ENCODE peak calls at places on chromosomes 4 and X, in five cellular contexts. One of them, this sample, is unnamed.

GRCh38 chrX:68249401-68249831 is 183.9 kb downstream of the OPHN1 start:
- DNase-seq in lower leg skin: peak; percentile 46
- DNase-seq in astrocyte: no peak
- DNase-seq in endothelial cell: no peak
- DNase-seq in brain microvascular endothelial cell: no peak
- DNase-seq in this sample: no peak

GRCh38 chr4:55255171-55255570 is 90.9 kb upstream of the SRD5A3 start:
- DNase-seq in lower leg skin: no peak
- DNase-seq in astrocyte: peak; percentile 53
- DNase-seq in endothelial cell: no peak
- DNase-seq in brain microvascular endothelial cell: peak; percentile 86
- DNase-seq in this sample: peak; percentile 62

GRCh38 chrX:46941341-46941740 is 29.1 kb downstream of the JADE3 start:
- DNase-seq in lower leg skin: no peak
- DNase-seq in astrocyte: peak; percentile 72
- DNase-seq in endothelial cell: no peak
- DNase-seq in brain microvascular endothelial cell: no peak
- DNase-seq in this sample: peak; percentile 1

GRCh38 chrX:23493941-23494374 is 159.3 kb downstream of the PTCHD1 start:
- DNase-seq in lower leg skin: no peak
- DNase-seq in astrocyte: peak; percentile 59
- DNase-seq in endothelial cell: no peak
- DNase-seq in brain microvascular endothelial cell: peak; percentile 25
- DNase-seq in this sample: no peak

GRCh38 chr4:184587746-184588145 is 61.5 kb downstream of the CASP3 start:
- DNase-seq in lower leg skin: no peak
- DNase-seq in astrocyte: no peak
- DNase-seq in endothelial cell: no peak
- DNase-seq in brain microvascular endothelial cell: no peak
- DNase-seq in this sample: no peak

GRCh38 chr4:990746-991367 is 2.3 kb downstream of the SLC26A1 start:
- DNase-seq in lower leg skin: no peak
- DNase-seq in astrocyte: no peak
- DNase-seq in endothelial cell: no peak
- DNase-seq in brain microvascular endothelial cell: no peak
- DNase-seq in this sample: no peak

GRCh38 chr4:148145475-148145874 is 296.7 kb downstream of the NR3C2 start:
- DNase-seq in lower leg skin: no peak
- DNase-seq in astrocyte: no peak
- DNase-seq in endothelial cell: no peak
- DNase-seq in brain microvascular endothelial cell: no peak
- DNase-seq in this sample: no peak

GRCh38 chr4:34181311-34181808 is 2063.0 kb downstream of the ARAP2 start:
- DNase-seq in lower leg skin: no peak
- DNase-seq in astrocyte: peak; percentile 90
- DNase-seq in endothelial cell: no peak
- DNase-seq in brain microvascular endothelial cell: peak; percentile 32
- DNase-seq in this sample: peak; percentile 93

GRCh38 chr4:10524196-10524833 is 67.1 kb upstream of the ZNF518B start:
- DNase-seq in lower leg skin: peak; percentile 33
- DNase-seq in astrocyte: no peak
- DNase-seq in endothelial cell: no peak
- DNase-seq in brain microvascular endothelial cell: no peak
- DNase-seq in this sample: no peak

GRCh38 chrX:22237479-22237878 is 35.2 kb upstream of the CBLL2 start:
- DNase-seq in lower leg skin: no peak
- DNase-seq in astrocyte: no peak
- DNase-seq in endothelial cell: no peak
- DNase-seq in brain microvascular endothelial cell: no peak
- DNase-seq in this sample: no peak

GRCh38 chrX:72540318-72540717 is 32.3 kb downstream of the HDAC8 start:
- DNase-seq in lower leg skin: no peak
- DNase-seq in astrocyte: peak; percentile 10
- DNase-seq in endothelial cell: no peak
- DNase-seq in brain microvascular endothelial cell: no peak
- DNase-seq in this sample: peak; percentile 0

GRCh38 chr4:25608644-25609043 is 47.0 kb upstream of the SLC34A2 start:
- DNase-seq in lower leg skin: no peak
- DNase-seq in astrocyte: no peak
- DNase-seq in endothelial cell: no peak
- DNase-seq in brain microvascular endothelial cell: no peak
- DNase-seq in this sample: no peak

GRCh38 chrX:31480696-31481095 is 408.9 kb upstream of the FTHL17 start:
- DNase-seq in lower leg skin: no peak
- DNase-seq in astrocyte: no peak
- DNase-seq in endothelial cell: no peak
- DNase-seq in brain microvascular endothelial cell: no peak
- DNase-seq in this sample: no peak

GRCh38 chr4:26992657-26993361 is 132.2 kb downstream of the STIM2 start:
- DNase-seq in lower leg skin: no peak
- DNase-seq in astrocyte: peak; percentile 94
- DNase-seq in endothelial cell: no peak
- DNase-seq in brain microvascular endothelial cell: peak; percentile 78
- DNase-seq in this sample: no peak

GRCh38 chr4:171342646-171343045 is 470.6 kb upstream of the GALNTL6 start:
- DNase-seq in lower leg skin: no peak
- DNase-seq in astrocyte: no peak
- DNase-seq in endothelial cell: no peak
- DNase-seq in brain microvascular endothelial cell: no peak
- DNase-seq in this sample: no peak

GRCh38 chr4:125389713-125390112 is 75.0 kb downstream of the FAT4 start:
- DNase-seq in lower leg skin: no peak
- DNase-seq in astrocyte: peak; percentile 98
- DNase-seq in endothelial cell: no peak
- DNase-seq in brain microvascular endothelial cell: peak; percentile 83
- DNase-seq in this sample: peak; percentile 96

GRCh38 chr4:75849459-75849858 is 52.8 kb downstream of the PPEF2 start:
- DNase-seq in lower leg skin: no peak
- DNase-seq in astrocyte: no peak
- DNase-seq in endothelial cell: peak; percentile 50
- DNase-seq in brain microvascular endothelial cell: no peak
- DNase-seq in this sample: no peak

GRCh38 chr4:187294861-187295260 is 571.2 kb upstream of the FAT1 start:
- DNase-seq in lower leg skin: no peak
- DNase-seq in astrocyte: no peak
- DNase-seq in endothelial cell: no peak
- DNase-seq in brain microvascular endothelial cell: no peak
- DNase-seq in this sample: peak; percentile 11

GRCh38 chr4:69750346-69750745 is 10.1 kb downstream of the SULT1B1 start:
- DNase-seq in lower leg skin: no peak
- DNase-seq in astrocyte: peak; percentile 9
- DNase-seq in endothelial cell: no peak
- DNase-seq in brain microvascular endothelial cell: no peak
- DNase-seq in this sample: no peak

GRCh38 chrX:39907964-39908616 is 189.7 kb downstream of the BCOR start:
- DNase-seq in lower leg skin: peak; percentile 17
- DNase-seq in astrocyte: peak; percentile 93
- DNase-seq in endothelial cell: no peak
- DNase-seq in brain microvascular endothelial cell: peak; percentile 90
- DNase-seq in this sample: peak; percentile 94

GRCh38 chrX:20252392-20253231 is 14.1 kb downstream of the RPS6KA3 start:
- DNase-seq in lower leg skin: peak; percentile 22
- DNase-seq in astrocyte: peak; percentile 19
- DNase-seq in endothelial cell: peak; percentile 61
- DNase-seq in brain microvascular endothelial cell: peak; percentile 45
- DNase-seq in this sample: no peak

GRCh38 chr4:72529144-72529822 is 39.7 kb downstream of the ADAMTS3 start:
- DNase-seq in lower leg skin: no peak
- DNase-seq in astrocyte: no peak
- DNase-seq in endothelial cell: no peak
- DNase-seq in brain microvascular endothelial cell: no peak
- DNase-seq in this sample: no peak

GRCh38 chr4:113810906-113811305 is 49.4 kb upstream of the CAMK2D start:
- DNase-seq in lower leg skin: no peak
- DNase-seq in astrocyte: peak; percentile 82
- DNase-seq in endothelial cell: no peak
- DNase-seq in brain microvascular endothelial cell: peak; percentile 6
- DNase-seq in this sample: peak; percentile 30

GRCh38 chr4:2356123-2357069 is 62.0 kb downstream of the ZFYVE28 start:
- DNase-seq in lower leg skin: no peak
- DNase-seq in astrocyte: no peak
- DNase-seq in endothelial cell: no peak
- DNase-seq in brain microvascular endothelial cell: no peak
- DNase-seq in this sample: no peak

GRCh38 chrX:144335402-144335801 is 451.5 kb downstream of the UBE2NL start:
- DNase-seq in lower leg skin: no peak
- DNase-seq in astrocyte: no peak
- DNase-seq in endothelial cell: no peak
- DNase-seq in brain microvascular endothelial cell: no peak
- DNase-seq in this sample: no peak

GRCh38 chr4:142402925-142403324 is 443.2 kb downstream of the INPP4B start:
- DNase-seq in lower leg skin: no peak
- DNase-seq in astrocyte: peak; percentile 39
- DNase-seq in endothelial cell: no peak
- DNase-seq in brain microvascular endothelial cell: peak; percentile 26
- DNase-seq in this sample: peak; percentile 30

GRCh38 chr4:121129606-121130346 is 34.3 kb downstream of the TNIP3 start:
- DNase-seq in lower leg skin: no peak
- DNase-seq in astrocyte: no peak
- DNase-seq in endothelial cell: no peak
- DNase-seq in brain microvascular endothelial cell: no peak
- DNase-seq in this sample: no peak

GRCh38 chr4:111641813-111642579 is 503.3 kb upstream of the FAM241A start:
- DNase-seq in lower leg skin: peak; percentile 75
- DNase-seq in astrocyte: peak; percentile 73
- DNase-seq in endothelial cell: peak; percentile 69
- DNase-seq in brain microvascular endothelial cell: peak; percentile 83
- DNase-seq in this sample: peak; percentile 82

GRCh38 chr4:182872886-182873285 is 44.3 kb downstream of the DCTD start:
- DNase-seq in lower leg skin: no peak
- DNase-seq in astrocyte: no peak
- DNase-seq in endothelial cell: no peak
- DNase-seq in brain microvascular endothelial cell: no peak
- DNase-seq in this sample: no peak

GRCh38 chr4:24164054-24164453 is 274.2 kb upstream of the PPARGC1A start:
- DNase-seq in lower leg skin: no peak
- DNase-seq in astrocyte: peak; percentile 18
- DNase-seq in endothelial cell: no peak
- DNase-seq in brain microvascular endothelial cell: peak; percentile 1
- DNase-seq in this sample: no peak

GRCh38 chr4:8427761-8428287 is 12.7 kb downstream of the ACOX3 start:
- DNase-seq in lower leg skin: peak; percentile 44
- DNase-seq in astrocyte: peak; percentile 51
- DNase-seq in endothelial cell: no peak
- DNase-seq in brain microvascular endothelial cell: peak; percentile 43
- DNase-seq in this sample: no peak

GRCh38 chr4:8433181-8433580 is 7.3 kb downstream of the ACOX3 start:
- DNase-seq in lower leg skin: no peak
- DNase-seq in astrocyte: no peak
- DNase-seq in endothelial cell: no peak
- DNase-seq in brain microvascular endothelial cell: no peak
- DNase-seq in this sample: no peak

GRCh38 chr4:8427262-8427661 is 13.3 kb downstream of the ACOX3 start:
- DNase-seq in lower leg skin: no peak
- DNase-seq in astrocyte: no peak
- DNase-seq in endothelial cell: no peak
- DNase-seq in brain microvascular endothelial cell: no peak
- DNase-seq in this sample: no peak

GRCh38 chr4:8431553-8431952 is 9.0 kb downstream of the ACOX3 start:
- DNase-seq in lower leg skin: no peak
- DNase-seq in astrocyte: no peak
- DNase-seq in endothelial cell: no peak
- DNase-seq in brain microvascular endothelial cell: no peak
- DNase-seq in this sample: no peak

GRCh38 chr4:8428288-8429097 is 12.0 kb downstream of the ACOX3 start:
- DNase-seq in lower leg skin: peak; percentile 80
- DNase-seq in astrocyte: peak; percentile 56
- DNase-seq in endothelial cell: peak; percentile 97
- DNase-seq in brain microvascular endothelial cell: peak; percentile 74
- DNase-seq in this sample: peak; percentile 83
- TF ChIP-seq CTCF in lower leg skin: no peak
- TF ChIP-seq CTCF in astrocyte: peak; percentile 68
- TF ChIP-seq CTCF in endothelial cell: peak; percentile 53
- TF ChIP-seq CTCF in brain microvascular endothelial cell: peak; percentile 75
- TF ChIP-seq CTCF in this sample: peak; percentile 72

DNA sequence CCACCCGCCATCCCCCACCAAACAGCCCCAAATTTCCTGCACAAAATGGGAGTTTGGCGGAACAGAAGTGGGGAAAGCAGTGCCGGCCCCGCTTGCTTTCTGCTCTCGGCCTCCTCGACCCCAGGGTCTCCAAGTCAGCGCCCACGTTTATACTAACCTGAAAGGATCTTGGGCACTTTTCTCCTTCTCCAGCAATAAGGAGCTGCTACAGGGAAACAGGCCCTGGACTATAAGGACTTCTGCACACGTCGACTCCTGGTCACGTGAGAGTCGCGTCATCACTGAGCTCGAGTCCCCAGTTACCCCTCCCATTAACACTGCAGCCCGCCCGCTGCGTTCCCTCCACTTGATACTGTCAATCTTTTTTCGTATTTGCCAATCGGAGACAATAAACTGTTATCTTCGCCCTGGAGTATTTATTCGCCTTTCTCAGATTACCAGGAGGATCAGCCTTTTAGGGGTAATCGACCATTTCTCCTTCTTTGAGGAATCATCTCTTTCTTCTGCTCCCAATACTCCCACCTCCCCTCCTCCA is at the start of gene TCEAL8:
- DNase-seq in lower leg skin: peak; percentile 73
- DNase-seq in astrocyte: peak; percentile 71
- DNase-seq in endothelial cell: peak; percentile 49
- DNase-seq in brain microvascular endothelial cell: peak; percentile 63
- DNase-seq in this sample: peak; percentile 31
- TF ChIP-seq CTCF in lower leg skin: no peak
- TF ChIP-seq CTCF in astrocyte: no peak
- TF ChIP-seq CTCF in endothelial cell: no peak
- TF ChIP-seq CTCF in brain microvascular endothelial cell: no peak
- TF ChIP-seq CTCF in this sample: no peak

DNA sequence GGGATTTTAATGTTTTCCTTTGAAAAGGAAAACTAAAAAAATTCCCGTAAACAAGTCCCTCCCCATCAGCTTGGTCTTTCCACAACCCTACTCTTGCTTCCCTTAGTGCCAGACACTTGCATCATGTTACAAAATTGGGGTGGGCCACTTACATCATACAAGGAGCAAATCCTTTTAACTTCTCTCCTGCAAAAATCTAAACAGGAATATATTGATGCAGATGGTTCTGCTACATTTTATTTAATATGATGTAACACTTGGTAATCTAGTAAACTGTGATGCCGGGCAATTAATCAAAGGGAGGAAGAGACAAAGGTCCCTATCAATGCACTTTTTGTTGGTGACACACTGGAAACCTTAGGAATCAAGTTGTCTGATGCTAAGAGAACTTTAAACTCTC is 125.3 kb downstream of the UBE2K start:
- DNase-seq in lower leg skin: no peak
- DNase-seq in astrocyte: peak; percentile 24
- DNase-seq in endothelial cell: no peak
- DNase-seq in brain microvascular endothelial cell: no peak
- DNase-seq in this sample: no peak
- TF ChIP-seq CTCF in lower leg skin: no peak
- TF ChIP-seq CTCF in astrocyte: no peak
- TF ChIP-seq CTCF in endothelial cell: no peak
- TF ChIP-seq CTCF in brain microvascular endothelial cell: no peak
- TF ChIP-seq CTCF in this sample: no peak

DNA sequence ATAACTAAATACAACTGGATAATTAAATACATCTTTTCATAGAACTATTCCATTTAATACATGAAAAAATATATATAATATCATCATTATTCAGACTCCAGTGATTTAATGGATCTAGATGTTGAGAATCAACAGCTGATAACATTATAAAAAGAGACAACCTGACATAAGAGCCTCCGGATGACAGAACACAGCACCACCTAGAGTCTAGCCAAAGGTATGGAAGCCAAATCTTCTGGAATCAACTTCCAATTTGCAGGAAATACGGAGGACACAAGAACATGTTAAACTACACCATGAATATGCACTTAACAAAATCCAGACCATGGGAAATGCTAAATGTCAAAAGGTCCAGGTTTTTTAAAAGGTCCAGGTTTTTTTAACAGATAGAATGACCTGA is 55.0 kb downstream of the LRBA start:
- DNase-seq in lower leg skin: no peak
- DNase-seq in astrocyte: no peak
- DNase-seq in endothelial cell: no peak
- DNase-seq in brain microvascular endothelial cell: peak; percentile 34
- DNase-seq in this sample: peak; percentile 11
- TF ChIP-seq CTCF in lower leg skin: no peak
- TF ChIP-seq CTCF in astrocyte: peak; percentile 72
- TF ChIP-seq CTCF in endothelial cell: no peak
- TF ChIP-seq CTCF in brain microvascular endothelial cell: peak; percentile 76
- TF ChIP-seq CTCF in this sample: peak; percentile 70

This sample was measured in HFFc6.